ENCODE peak calls at places on chromosomes 5 and 9, in six cellular contexts. One of them, this sample, is unnamed. For H3K27me3 and H3K4me1, the result is how much of the 10 kb centered on the place peaks cover.

GRCh38 chr9:36151306-36152210 is 15.0 kb downstream of the GLIPR2 start:
- DNase-seq in small intestine: peak
- DNase-seq in CD8-positive, alpha-beta T cell: peak
- DNase-seq in spleen: peak
- DNase-seq in transverse colon: peak
- DNase-seq in vagina: no peak
- DNase-seq in this sample: peak

GRCh38 chr5:167573274-167574127 is 717.9 kb upstream of the WWC1 start:
- DNase-seq in vagina: no peak
- DNase-seq in small intestine: peak
- DNase-seq in CD8-positive, alpha-beta T cell: no peak
- DNase-seq in spleen: no peak
- DNase-seq in transverse colon: no peak
- DNase-seq in this sample: no peak

GRCh38 chr5:126492939-126493338 is 69.7 kb downstream of the GRAMD2B start:
- DNase-seq in CD8-positive, alpha-beta T cell: no peak
- DNase-seq in small intestine: peak
- DNase-seq in spleen: no peak
- DNase-seq in transverse colon: no peak
- DNase-seq in vagina: no peak
- DNase-seq in this sample: no peak

GRCh38 chr5:138989720-138990119 is 114.6 kb upstream of the LRRTM2 start:
- DNase-seq in spleen: no peak
- DNase-seq in small intestine: no peak
- DNase-seq in vagina: no peak
- DNase-seq in CD8-positive, alpha-beta T cell: no peak
- DNase-seq in transverse colon: no peak
- DNase-seq in this sample: no peak

GRCh38 chr9:134807726-134808125 is 72.9 kb upstream of the FCN2 start:
- DNase-seq in transverse colon: no peak
- DNase-seq in spleen: no peak
- DNase-seq in CD8-positive, alpha-beta T cell: no peak
- DNase-seq in small intestine: no peak
- DNase-seq in vagina: no peak
- DNase-seq in this sample: no peak

GRCh38 chr5:177310757-177311173 is 933 bp downstream of the MXD3 start:
- DNase-seq in spleen: peak
- DNase-seq in vagina: no peak
- DNase-seq in small intestine: peak
- DNase-seq in transverse colon: peak
- DNase-seq in CD8-positive, alpha-beta T cell: no peak
- DNase-seq in this sample: peak

GRCh38 chr5:37197340-37198050 is 51.7 kb downstream of the CPLANE1 start:
- DNase-seq in CD8-positive, alpha-beta T cell: no peak
- DNase-seq in transverse colon: no peak
- DNase-seq in vagina: no peak
- DNase-seq in small intestine: peak
- DNase-seq in spleen: no peak
- DNase-seq in this sample: peak

GRCh38 chr5:149474198-149474597 is 77.0 kb downstream of the CSNK1A1 start:
- DNase-seq in vagina: no peak
- DNase-seq in transverse colon: peak
- DNase-seq in small intestine: peak
- DNase-seq in CD8-positive, alpha-beta T cell: no peak
- DNase-seq in spleen: no peak
- DNase-seq in this sample: no peak

GRCh38 chr9:76637426-76637825 is 126.8 kb upstream of the PCA3 start:
- DNase-seq in spleen: no peak
- DNase-seq in small intestine: no peak
- DNase-seq in vagina: no peak
- DNase-seq in transverse colon: no peak
- DNase-seq in CD8-positive, alpha-beta T cell: no peak
- DNase-seq in this sample: no peak

DNA sequence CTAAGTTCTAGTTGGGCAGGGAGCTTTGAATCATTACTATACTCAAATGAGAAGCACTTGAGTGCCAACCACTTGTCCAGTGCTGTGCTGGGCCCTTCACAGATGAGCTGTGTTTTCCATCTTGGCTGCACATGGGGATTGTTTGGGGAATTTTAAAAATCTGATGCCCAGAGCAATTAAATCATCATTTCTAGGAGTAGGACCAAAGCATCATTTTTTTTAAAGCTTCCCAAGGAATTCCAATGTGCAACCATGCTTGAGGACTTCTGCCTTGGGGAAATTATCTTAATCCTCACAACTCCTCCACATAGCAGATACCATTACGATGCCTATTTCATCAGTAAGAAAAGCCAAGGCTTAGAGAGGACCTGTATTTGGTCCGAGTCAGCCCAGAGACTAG is 131.4 kb downstream of the TMEM174 start:
- DNase-seq in vagina: no peak
- DNase-seq in CD8-positive, alpha-beta T cell: no peak
- DNase-seq in small intestine: no peak
- DNase-seq in transverse colon: no peak
- DNase-seq in spleen: no peak
- DNase-seq in this sample: no peak
- H3K27me3 ChIP-seq in vagina: under half
- H3K27me3 ChIP-seq in CD8-positive, alpha-beta T cell: under half
- H3K27me3 ChIP-seq in small intestine: under half
- H3K27me3 ChIP-seq in transverse colon: half or more
- H3K27me3 ChIP-seq in spleen: half or more
- H3K27me3 ChIP-seq in this sample: under half

DNA sequence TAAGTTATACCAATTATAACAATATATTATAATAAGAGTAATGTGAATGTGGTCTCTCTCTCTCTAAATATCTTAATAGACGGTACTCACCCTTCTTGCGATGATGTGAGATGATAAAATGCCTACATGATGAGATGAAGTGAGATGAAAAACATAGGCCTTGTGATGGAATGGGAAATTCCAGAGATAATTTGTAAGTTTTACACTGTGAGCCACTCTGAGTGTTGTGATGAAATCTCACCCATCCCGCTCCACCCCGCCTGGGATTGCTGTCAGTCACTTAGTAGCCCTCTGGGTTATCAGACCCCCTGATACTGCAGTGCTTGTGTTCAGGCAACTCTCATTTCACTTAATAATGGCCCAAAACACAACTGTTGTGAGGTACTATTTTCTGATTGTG is 10.5 kb downstream of the SUSD3 start:
- DNase-seq in CD8-positive, alpha-beta T cell: no peak
- DNase-seq in vagina: no peak
- DNase-seq in spleen: no peak
- DNase-seq in small intestine: no peak
- DNase-seq in transverse colon: no peak
- DNase-seq in this sample: no peak
- H3K4me1 ChIP-seq in CD8-positive, alpha-beta T cell: half or more
- H3K4me1 ChIP-seq in vagina: under half
- H3K4me1 ChIP-seq in spleen: under half
- H3K4me1 ChIP-seq in small intestine: under half
- H3K4me1 ChIP-seq in transverse colon: under half
- H3K4me1 ChIP-seq in this sample: under half

GRCh38 chr5:160272041-160272663 is 40.2 kb downstream of the CCNJL start:
- DNase-seq in CD8-positive, alpha-beta T cell: no peak
- DNase-seq in transverse colon: no peak
- DNase-seq in small intestine: no peak
- DNase-seq in vagina: no peak
- DNase-seq in spleen: peak
- DNase-seq in this sample: no peak
- H3K27ac ChIP-seq in CD8-positive, alpha-beta T cell: no peak
- H3K27ac ChIP-seq in transverse colon: peak
- H3K27ac ChIP-seq in small intestine: no peak
- H3K27ac ChIP-seq in vagina: no peak
- H3K27ac ChIP-seq in spleen: no peak
- H3K27ac ChIP-seq in this sample: no peak

DNA sequence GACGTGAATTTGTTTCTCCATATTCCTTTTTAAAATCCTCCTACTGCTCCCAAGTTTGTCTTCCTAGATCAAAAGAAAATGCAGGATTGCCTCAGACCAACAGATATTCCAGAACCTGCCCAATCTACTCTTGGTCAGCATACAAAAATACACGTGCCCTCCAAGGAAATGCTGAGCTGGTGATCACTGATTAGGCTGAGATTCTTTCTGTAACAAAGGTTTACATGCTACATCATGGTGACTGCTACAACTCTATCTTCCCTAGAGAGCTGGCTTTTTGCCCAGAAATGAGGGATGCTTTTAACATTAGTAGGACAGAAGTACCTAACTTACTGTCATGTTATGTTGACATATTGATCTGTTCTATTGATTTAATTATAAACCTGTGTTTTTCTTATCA is 35.5 kb downstream of the OR2Y1 start:
- DNase-seq in transverse colon: no peak
- DNase-seq in small intestine: no peak
- DNase-seq in vagina: no peak
- DNase-seq in spleen: no peak
- DNase-seq in CD8-positive, alpha-beta T cell: no peak
- DNase-seq in this sample: no peak
- H3K27me3 ChIP-seq in transverse colon: under half
- H3K27me3 ChIP-seq in small intestine: under half
- H3K27me3 ChIP-seq in vagina: under half
- H3K27me3 ChIP-seq in spleen: under half
- H3K27me3 ChIP-seq in CD8-positive, alpha-beta T cell: under half
- H3K27me3 ChIP-seq in this sample: under half

GRCh38 chr5:31365776-31366175 is 166.1 kb downstream of the DROSHA start:
- DNase-seq in small intestine: no peak
- DNase-seq in CD8-positive, alpha-beta T cell: no peak
- DNase-seq in spleen: no peak
- DNase-seq in transverse colon: no peak
- DNase-seq in vagina: no peak
- DNase-seq in this sample: no peak

GRCh38 chr5:31361234-31361633 is 167.7 kb downstream of the CDH6 start:
- DNase-seq in transverse colon: no peak
- DNase-seq in vagina: no peak
- DNase-seq in spleen: no peak
- DNase-seq in small intestine: no peak
- DNase-seq in CD8-positive, alpha-beta T cell: no peak
- DNase-seq in this sample: no peak

GRCh38 chr5:31364881-31365636 is 166.8 kb downstream of the DROSHA start:
- DNase-seq in transverse colon: no peak
- DNase-seq in CD8-positive, alpha-beta T cell: no peak
- DNase-seq in spleen: no peak
- DNase-seq in vagina: no peak
- DNase-seq in small intestine: no peak
- DNase-seq in this sample: no peak

GRCh38 chr5:31361906-31362900 is 168.7 kb downstream of the CDH6 start:
- DNase-seq in CD8-positive, alpha-beta T cell: no peak
- DNase-seq in vagina: no peak
- DNase-seq in spleen: no peak
- DNase-seq in transverse colon: no peak
- DNase-seq in small intestine: no peak
- DNase-seq in this sample: no peak

GRCh38 chr5:31362931-31363568 is 168.8 kb downstream of the DROSHA start:
- DNase-seq in transverse colon: no peak
- DNase-seq in CD8-positive, alpha-beta T cell: no peak
- DNase-seq in vagina: no peak
- DNase-seq in spleen: no peak
- DNase-seq in small intestine: no peak
- DNase-seq in this sample: no peak
- H3K4me1 ChIP-seq in transverse colon: under half
- H3K4me1 ChIP-seq in CD8-positive, alpha-beta T cell: under half
- H3K4me1 ChIP-seq in vagina: under half
- H3K4me1 ChIP-seq in spleen: under half
- H3K4me1 ChIP-seq in small intestine: under half
- H3K4me1 ChIP-seq in this sample: under half

GRCh38 chr5:74943905-74944304 is 77.7 kb upstream of the FAM169A start:
- DNase-seq in transverse colon: no peak
- DNase-seq in vagina: no peak
- DNase-seq in CD8-positive, alpha-beta T cell: no peak
- DNase-seq in small intestine: peak
- DNase-seq in spleen: no peak
- DNase-seq in this sample: peak
- H3K27ac ChIP-seq in transverse colon: no peak
- H3K27ac ChIP-seq in vagina: no peak
- H3K27ac ChIP-seq in CD8-positive, alpha-beta T cell: no peak
- H3K27ac ChIP-seq in small intestine: no peak
- H3K27ac ChIP-seq in spleen: no peak
- H3K27ac ChIP-seq in this sample: no peak

DNA sequence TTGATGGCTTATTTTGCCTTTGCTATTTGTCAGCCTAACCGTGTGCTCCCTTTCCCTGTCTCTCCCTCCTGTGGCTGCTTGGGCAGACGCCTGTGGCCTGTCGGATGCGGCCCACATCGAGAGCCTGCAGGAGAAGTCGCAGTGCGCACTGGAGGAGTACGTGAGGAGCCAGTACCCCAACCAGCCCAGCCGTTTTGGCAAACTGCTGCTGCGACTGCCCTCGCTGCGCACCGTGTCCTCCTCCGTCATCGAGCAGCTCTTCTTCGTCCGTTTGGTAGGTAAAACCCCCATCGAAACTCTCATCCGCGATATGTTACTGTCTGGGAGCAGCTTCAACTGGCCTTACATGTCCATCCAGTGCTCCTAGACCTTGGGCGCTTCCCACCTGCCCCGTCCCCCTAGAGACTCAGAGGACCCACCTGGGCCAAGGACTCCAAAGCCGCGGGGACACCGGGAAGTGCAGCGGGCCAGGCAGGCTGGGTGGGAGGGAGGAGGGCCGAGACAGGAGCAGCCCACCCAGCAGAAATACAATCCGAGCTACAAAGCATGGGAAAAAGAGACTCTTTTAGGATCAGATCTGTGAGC is 10.5 kb downstream of the NR2F1 start:
- DNase-seq in small intestine: no peak
- DNase-seq in CD8-positive, alpha-beta T cell: no peak
- DNase-seq in vagina: no peak
- DNase-seq in spleen: no peak
- DNase-seq in transverse colon: no peak
- DNase-seq in this sample: no peak
- H3K27me3 ChIP-seq in small intestine: under half
- H3K27me3 ChIP-seq in CD8-positive, alpha-beta T cell: half or more
- H3K27me3 ChIP-seq in vagina: under half
- H3K27me3 ChIP-seq in spleen: half or more
- H3K27me3 ChIP-seq in transverse colon: half or more
- H3K27me3 ChIP-seq in this sample: under half

DNA sequence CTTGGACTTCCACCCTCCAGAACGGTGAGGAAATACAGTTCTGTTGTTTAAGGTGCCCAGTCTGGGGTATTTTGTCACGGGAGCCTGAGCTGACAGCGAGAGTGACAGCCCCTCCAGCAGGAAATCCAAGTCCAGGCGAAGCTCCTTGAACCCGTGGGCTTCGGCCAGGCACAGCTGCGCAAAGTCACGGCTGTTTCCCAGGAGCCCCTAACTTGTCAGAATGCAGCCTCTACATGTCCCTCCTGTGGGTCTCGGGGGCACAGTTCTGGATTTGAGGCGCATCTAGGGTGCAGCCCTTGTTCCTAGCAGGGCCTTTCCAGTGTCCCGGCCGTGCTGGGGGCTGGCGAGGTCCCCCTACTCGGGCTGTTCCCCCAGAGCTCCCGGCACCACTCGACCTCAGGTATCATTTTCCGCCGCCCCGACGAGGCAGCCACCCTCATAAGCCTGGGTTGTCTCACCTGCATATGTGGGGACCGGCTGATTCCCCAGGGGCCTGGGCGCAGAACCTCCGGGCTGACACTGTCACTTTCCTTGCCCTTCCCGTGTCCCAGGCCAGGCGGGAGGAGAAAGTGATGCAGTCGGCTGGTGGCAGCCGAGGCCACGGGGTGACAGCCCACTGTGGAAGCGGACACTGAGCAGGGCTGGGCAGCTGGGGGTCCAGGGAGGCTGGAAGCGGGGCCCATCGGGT is 4.5 kb downstream of the LCN8 start:
- DNase-seq in CD8-positive, alpha-beta T cell: no peak
- DNase-seq in transverse colon: no peak
- DNase-seq in small intestine: no peak
- DNase-seq in vagina: no peak
- DNase-seq in spleen: peak
- DNase-seq in this sample: no peak
- H3K4me1 ChIP-seq in CD8-positive, alpha-beta T cell: under half
- H3K4me1 ChIP-seq in transverse colon: under half
- H3K4me1 ChIP-seq in small intestine: under half
- H3K4me1 ChIP-seq in vagina: under half
- H3K4me1 ChIP-seq in spleen: under half
- H3K4me1 ChIP-seq in this sample: under half

This sample was measured in Karpas-422.